ENCODE peak calls at places on chromosomes 7 and 10, in nine cellular contexts. One of them, this sample, is unnamed.
A peak's percentile ranks its signal among the peaks of the same experiment; 100 is the strongest.

GRCh38 chr10:35416628-35417625 is 80.6 kb downstream of the CCNY start:
- DNase-seq in thoracic aorta: no peak
- DNase-seq in neuronal stem cell: no peak
- DNase-seq in HL-60: no peak
- DNase-seq in neural progenitor cell: peak; percentile 36
- DNase-seq in effector memory CD4-positive, alpha-beta T cell: no peak
- DNase-seq in GM23338: peak; percentile 50
- DNase-seq in psoas muscle: no peak
- DNase-seq in stomach: no peak
- DNase-seq in this sample: no peak

GRCh38 chr10:26567349-26567721 is 129.2 kb downstream of the APBB1IP start:
- DNase-seq in thoracic aorta: no peak
- DNase-seq in HL-60: no peak
- DNase-seq in GM23338: no peak
- DNase-seq in effector memory CD4-positive, alpha-beta T cell: no peak
- DNase-seq in neural progenitor cell: no peak
- DNase-seq in stomach: no peak
- DNase-seq in psoas muscle: no peak
- DNase-seq in neuronal stem cell: no peak
- DNase-seq in this sample: no peak

GRCh38 chr10:33008499-33009243 is 50.6 kb upstream of the ITGB1 start:
- DNase-seq in effector memory CD4-positive, alpha-beta T cell: peak; percentile 21
- DNase-seq in GM23338: peak; percentile 90
- DNase-seq in psoas muscle: no peak
- DNase-seq in HL-60: peak; percentile 22
- DNase-seq in neural progenitor cell: peak; percentile 82
- DNase-seq in stomach: peak; percentile 65
- DNase-seq in neuronal stem cell: peak; percentile 64
- DNase-seq in thoracic aorta: no peak
- DNase-seq in this sample: no peak

GRCh38 chr10:33841678-33842077 is 507.2 kb upstream of the NRP1 start:
- DNase-seq in HL-60: no peak
- DNase-seq in stomach: no peak
- DNase-seq in neuronal stem cell: no peak
- DNase-seq in GM23338: no peak
- DNase-seq in neural progenitor cell: no peak
- DNase-seq in thoracic aorta: no peak
- DNase-seq in effector memory CD4-positive, alpha-beta T cell: no peak
- DNase-seq in psoas muscle: no peak
- DNase-seq in this sample: no peak

GRCh38 chr7:64908358-64908757 is 5.3 kb downstream of the ZNF273 start:
- DNase-seq in psoas muscle: no peak
- DNase-seq in thoracic aorta: no peak
- DNase-seq in stomach: no peak
- DNase-seq in GM23338: no peak
- DNase-seq in neuronal stem cell: no peak
- DNase-seq in HL-60: no peak
- DNase-seq in effector memory CD4-positive, alpha-beta T cell: no peak
- DNase-seq in neural progenitor cell: no peak
- DNase-seq in this sample: no peak

GRCh38 chr7:8211725-8212096 is 50.3 kb downstream of the ICA1 start:
- DNase-seq in neuronal stem cell: no peak
- DNase-seq in thoracic aorta: no peak
- DNase-seq in neural progenitor cell: no peak
- DNase-seq in GM23338: no peak
- DNase-seq in psoas muscle: no peak
- DNase-seq in HL-60: peak; percentile 3
- DNase-seq in effector memory CD4-positive, alpha-beta T cell: no peak
- DNase-seq in stomach: no peak
- DNase-seq in this sample: no peak

GRCh38 chr7:110894111-110894510 is 196.8 kb upstream of the LRRN3 start:
- DNase-seq in neural progenitor cell: no peak
- DNase-seq in HL-60: no peak
- DNase-seq in GM23338: no peak
- DNase-seq in effector memory CD4-positive, alpha-beta T cell: no peak
- DNase-seq in stomach: no peak
- DNase-seq in neuronal stem cell: no peak
- DNase-seq in psoas muscle: no peak
- DNase-seq in thoracic aorta: no peak
- DNase-seq in this sample: no peak

GRCh38 chr7:1457949-1458675 is 1.2 kb downstream of the MICALL2 start:
- DNase-seq in effector memory CD4-positive, alpha-beta T cell: no peak
- DNase-seq in neural progenitor cell: no peak
- DNase-seq in thoracic aorta: no peak
- DNase-seq in neuronal stem cell: no peak
- DNase-seq in psoas muscle: no peak
- DNase-seq in HL-60: no peak
- DNase-seq in GM23338: no peak
- DNase-seq in stomach: no peak
- DNase-seq in this sample: no peak

GRCh38 chr7:128135275-128136214 is 104.3 kb upstream of the LRRC4 start:
- DNase-seq in neuronal stem cell: peak; percentile 70
- DNase-seq in thoracic aorta: no peak
- DNase-seq in effector memory CD4-positive, alpha-beta T cell: peak; percentile 11
- DNase-seq in HL-60: no peak
- DNase-seq in psoas muscle: peak; percentile 44
- DNase-seq in neural progenitor cell: peak; percentile 87
- DNase-seq in stomach: peak; percentile 59
- DNase-seq in GM23338: peak; percentile 86
- DNase-seq in this sample: no peak

GRCh38 chr7:128131115-128131514 is 99.9 kb upstream of the LRRC4 start:
- DNase-seq in neuronal stem cell: no peak
- DNase-seq in neural progenitor cell: no peak
- DNase-seq in effector memory CD4-positive, alpha-beta T cell: no peak
- DNase-seq in psoas muscle: no peak
- DNase-seq in GM23338: no peak
- DNase-seq in stomach: no peak
- DNase-seq in thoracic aorta: no peak
- DNase-seq in HL-60: no peak
- DNase-seq in this sample: no peak

GRCh38 chr7:128129224-128129864 is 98.1 kb upstream of the LRRC4 start:
- DNase-seq in psoas muscle: no peak
- DNase-seq in neural progenitor cell: no peak
- DNase-seq in stomach: no peak
- DNase-seq in GM23338: no peak
- DNase-seq in HL-60: peak; percentile 71
- DNase-seq in effector memory CD4-positive, alpha-beta T cell: no peak
- DNase-seq in thoracic aorta: no peak
- DNase-seq in neuronal stem cell: no peak
- DNase-seq in this sample: no peak

GRCh38 chr7:128131701-128132100 is 100.5 kb upstream of the LRRC4 start:
- DNase-seq in stomach: no peak
- DNase-seq in psoas muscle: no peak
- DNase-seq in GM23338: no peak
- DNase-seq in thoracic aorta: no peak
- DNase-seq in neuronal stem cell: no peak
- DNase-seq in HL-60: no peak
- DNase-seq in effector memory CD4-positive, alpha-beta T cell: no peak
- DNase-seq in neural progenitor cell: no peak
- DNase-seq in this sample: no peak

GRCh38 chr7:128132426-128133069 is 101.3 kb upstream of the LRRC4 start:
- DNase-seq in neural progenitor cell: no peak
- DNase-seq in psoas muscle: no peak
- DNase-seq in thoracic aorta: no peak
- DNase-seq in GM23338: no peak
- DNase-seq in neuronal stem cell: no peak
- DNase-seq in effector memory CD4-positive, alpha-beta T cell: no peak
- DNase-seq in stomach: no peak
- DNase-seq in HL-60: no peak
- DNase-seq in this sample: no peak
- H3K27me3 ChIP-seq in neural progenitor cell: peaks cover 95% of the 10 kb centered on the region
- H3K27me3 ChIP-seq in psoas muscle: peaks cover 16% of the 10 kb centered on the region
- H3K27me3 ChIP-seq in thoracic aorta: peaks cover 11% of the 10 kb centered on the region
- H3K27me3 ChIP-seq in GM23338: peaks cover 51% of the 10 kb centered on the region
- H3K27me3 ChIP-seq in neuronal stem cell: peaks cover 57% of the 10 kb centered on the region
- H3K27me3 ChIP-seq in effector memory CD4-positive, alpha-beta T cell: peaks cover 17% of the 10 kb centered on the region
- H3K27me3 ChIP-seq in stomach: no peaks in the 10 kb centered on the region
- H3K27me3 ChIP-seq in HL-60: no peaks in the 10 kb centered on the region
- H3K27me3 ChIP-seq in this sample: no peaks in the 10 kb centered on the region

GRCh38 chr7:19117870-19118608 is 603 bp upstream of the TWIST1 start:
- DNase-seq in psoas muscle: peak; percentile 18
- DNase-seq in neuronal stem cell: no peak
- DNase-seq in neural progenitor cell: peak; percentile 57
- DNase-seq in HL-60: no peak
- DNase-seq in GM23338: peak; percentile 61
- DNase-seq in stomach: no peak
- DNase-seq in effector memory CD4-positive, alpha-beta T cell: no peak
- DNase-seq in thoracic aorta: no peak
- DNase-seq in this sample: peak; percentile 14

GRCh38 chr7:19118896-19119301 is 1.5 kb upstream of the TWIST1 start:
- DNase-seq in GM23338: peak; percentile 80
- DNase-seq in neuronal stem cell: no peak
- DNase-seq in effector memory CD4-positive, alpha-beta T cell: no peak
- DNase-seq in thoracic aorta: no peak
- DNase-seq in psoas muscle: no peak
- DNase-seq in neural progenitor cell: peak; percentile 74
- DNase-seq in HL-60: no peak
- DNase-seq in stomach: no peak
- DNase-seq in this sample: no peak

GRCh38 chr7:19119372-19119771 is 1.9 kb upstream of the TWIST1 start:
- DNase-seq in effector memory CD4-positive, alpha-beta T cell: no peak
- DNase-seq in thoracic aorta: no peak
- DNase-seq in HL-60: no peak
- DNase-seq in GM23338: no peak
- DNase-seq in stomach: no peak
- DNase-seq in psoas muscle: no peak
- DNase-seq in neuronal stem cell: no peak
- DNase-seq in neural progenitor cell: no peak
- DNase-seq in this sample: no peak

GRCh38 chr7:19122018-19122588 is 4.7 kb upstream of the TWIST1 start:
- DNase-seq in stomach: no peak
- DNase-seq in HL-60: no peak
- DNase-seq in GM23338: peak; percentile 75
- DNase-seq in psoas muscle: no peak
- DNase-seq in neuronal stem cell: no peak
- DNase-seq in effector memory CD4-positive, alpha-beta T cell: no peak
- DNase-seq in thoracic aorta: no peak
- DNase-seq in neural progenitor cell: peak; percentile 69
- DNase-seq in this sample: no peak

DNA sequence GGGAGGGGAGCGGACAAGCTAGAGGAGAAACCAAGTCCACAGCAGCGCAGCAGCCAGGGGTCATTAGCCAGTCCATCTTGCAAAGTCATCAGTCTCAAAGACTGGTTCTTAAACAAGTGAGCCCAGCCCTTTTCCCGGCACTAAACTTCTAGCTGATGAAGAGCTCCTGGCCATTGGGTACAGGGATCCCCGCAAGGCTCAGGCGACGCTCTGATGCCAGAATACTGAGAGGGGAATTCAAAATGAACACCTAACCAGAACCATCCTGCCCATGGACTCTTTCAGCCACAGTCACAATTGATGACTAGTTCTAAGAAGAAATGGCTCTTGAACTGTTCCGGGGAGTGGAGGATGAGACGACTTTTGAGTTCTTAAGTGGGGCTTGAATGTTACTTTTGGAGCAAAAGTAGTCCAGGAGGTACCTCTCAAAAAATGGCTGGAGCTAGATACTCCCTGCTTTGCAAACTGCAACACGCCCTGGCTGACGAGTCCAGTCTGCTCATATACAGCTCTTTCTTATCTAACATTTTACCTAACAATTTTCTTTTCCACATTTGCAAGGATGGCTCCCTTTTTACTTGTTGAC is 2.6 kb upstream of the TWIST1 start:
- DNase-seq in neural progenitor cell: peak; percentile 46
- DNase-seq in psoas muscle: no peak
- DNase-seq in stomach: no peak
- DNase-seq in effector memory CD4-positive, alpha-beta T cell: no peak
- DNase-seq in GM23338: peak; percentile 55
- DNase-seq in HL-60: no peak
- DNase-seq in thoracic aorta: no peak
- DNase-seq in neuronal stem cell: no peak
- DNase-seq in this sample: no peak
- H3K27me3 ChIP-seq in neural progenitor cell: peaks cover 100% of the 10 kb centered on the region
- H3K27me3 ChIP-seq in psoas muscle: peaks cover 22% of the 10 kb centered on the region
- H3K27me3 ChIP-seq in stomach: no peaks in the 10 kb centered on the region
- H3K27me3 ChIP-seq in effector memory CD4-positive, alpha-beta T cell: peaks cover 7% of the 10 kb centered on the region
- H3K27me3 ChIP-seq in GM23338: peaks cover 78% of the 10 kb centered on the region
- H3K27me3 ChIP-seq in HL-60: peaks cover 45% of the 10 kb centered on the region
- H3K27me3 ChIP-seq in thoracic aorta: no peaks in the 10 kb centered on the region
- H3K27me3 ChIP-seq in neuronal stem cell: peaks cover 58% of the 10 kb centered on the region
- H3K27me3 ChIP-seq in this sample: peaks cover 7% of the 10 kb centered on the region

GRCh38 chr7:156662269-156662668 is 21.7 kb downstream of the RNF32 start:
- DNase-seq in HL-60: no peak
- DNase-seq in stomach: no peak
- DNase-seq in GM23338: no peak
- DNase-seq in neural progenitor cell: no peak
- DNase-seq in thoracic aorta: no peak
- DNase-seq in psoas muscle: no peak
- DNase-seq in neuronal stem cell: no peak
- DNase-seq in effector memory CD4-positive, alpha-beta T cell: no peak
- DNase-seq in this sample: no peak

GRCh38 chr7:156665101-156665500 is 24.5 kb downstream of the RNF32 start:
- DNase-seq in HL-60: no peak
- DNase-seq in thoracic aorta: no peak
- DNase-seq in neuronal stem cell: peak; percentile 42
- DNase-seq in effector memory CD4-positive, alpha-beta T cell: no peak
- DNase-seq in GM23338: peak; percentile 82
- DNase-seq in stomach: no peak
- DNase-seq in neural progenitor cell: peak; percentile 67
- DNase-seq in psoas muscle: no peak
- DNase-seq in this sample: no peak

GRCh38 chr7:156659203-156659602 is 18.6 kb downstream of the RNF32 start:
- DNase-seq in neural progenitor cell: no peak
- DNase-seq in effector memory CD4-positive, alpha-beta T cell: no peak
- DNase-seq in stomach: no peak
- DNase-seq in psoas muscle: no peak
- DNase-seq in HL-60: no peak
- DNase-seq in neuronal stem cell: no peak
- DNase-seq in thoracic aorta: no peak
- DNase-seq in GM23338: no peak
- DNase-seq in this sample: no peak

GRCh38 chr7:156659961-156660360 is 19.4 kb downstream of the RNF32 start:
- DNase-seq in psoas muscle: no peak
- DNase-seq in GM23338: no peak
- DNase-seq in stomach: no peak
- DNase-seq in thoracic aorta: no peak
- DNase-seq in HL-60: no peak
- DNase-seq in effector memory CD4-positive, alpha-beta T cell: no peak
- DNase-seq in neuronal stem cell: no peak
- DNase-seq in neural progenitor cell: no peak
- DNase-seq in this sample: no peak

GRCh38 chr7:156661637-156662036 is 21.1 kb downstream of the RNF32 start:
- DNase-seq in neuronal stem cell: no peak
- DNase-seq in psoas muscle: no peak
- DNase-seq in neural progenitor cell: no peak
- DNase-seq in stomach: no peak
- DNase-seq in GM23338: no peak
- DNase-seq in HL-60: no peak
- DNase-seq in effector memory CD4-positive, alpha-beta T cell: no peak
- DNase-seq in thoracic aorta: no peak
- DNase-seq in this sample: no peak
- H3K27me3 ChIP-seq in neuronal stem cell: no peaks in the 10 kb centered on the region
- H3K27me3 ChIP-seq in psoas muscle: no peaks in the 10 kb centered on the region
- H3K27me3 ChIP-seq in neural progenitor cell: no peaks in the 10 kb centered on the region
- H3K27me3 ChIP-seq in stomach: no peaks in the 10 kb centered on the region
- H3K27me3 ChIP-seq in GM23338: no peaks in the 10 kb centered on the region
- H3K27me3 ChIP-seq in HL-60: no peaks in the 10 kb centered on the region
- H3K27me3 ChIP-seq in effector memory CD4-positive, alpha-beta T cell: no peaks in the 10 kb centered on the region
- H3K27me3 ChIP-seq in thoracic aorta: no peaks in the 10 kb centered on the region
- H3K27me3 ChIP-seq in this sample: no peaks in the 10 kb centered on the region

DNA sequence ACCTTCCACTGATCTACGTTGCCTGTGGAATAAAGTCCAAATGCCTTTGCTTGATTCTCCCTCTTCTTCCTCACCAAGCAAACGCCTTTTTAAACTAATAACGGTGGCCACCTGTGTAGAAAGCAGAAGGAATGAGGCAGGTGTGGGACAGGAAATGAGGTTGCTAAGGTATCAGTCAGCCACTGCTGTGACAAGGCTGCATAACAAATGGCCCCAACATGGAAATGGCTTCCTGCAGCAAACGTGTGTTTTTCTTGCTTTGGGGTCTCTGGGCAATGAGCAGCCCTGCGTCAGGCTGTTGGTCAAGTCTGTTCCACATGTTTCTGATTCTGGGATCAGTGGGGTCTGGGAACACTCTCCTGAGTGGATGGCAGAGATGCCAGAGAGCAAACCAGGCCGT is 56.0 kb upstream of the EN2 start:
- DNase-seq in stomach: no peak
- DNase-seq in neuronal stem cell: no peak
- DNase-seq in psoas muscle: no peak
- DNase-seq in thoracic aorta: no peak
- DNase-seq in HL-60: no peak
- DNase-seq in GM23338: no peak
- DNase-seq in neural progenitor cell: no peak
- DNase-seq in effector memory CD4-positive, alpha-beta T cell: no peak
- DNase-seq in this sample: no peak
- H3K27me3 ChIP-seq in stomach: peaks cover 10% of the 10 kb centered on the region
- H3K27me3 ChIP-seq in neuronal stem cell: peaks cover 72% of the 10 kb centered on the region
- H3K27me3 ChIP-seq in psoas muscle: peaks cover 31% of the 10 kb centered on the region
- H3K27me3 ChIP-seq in thoracic aorta: no peaks in the 10 kb centered on the region
- H3K27me3 ChIP-seq in HL-60: peaks cover 20% of the 10 kb centered on the region
- H3K27me3 ChIP-seq in GM23338: no peaks in the 10 kb centered on the region
- H3K27me3 ChIP-seq in neural progenitor cell: peaks cover 73% of the 10 kb centered on the region
- H3K27me3 ChIP-seq in effector memory CD4-positive, alpha-beta T cell: peaks cover 4% of the 10 kb centered on the region
- H3K27me3 ChIP-seq in this sample: no peaks in the 10 kb centered on the region

This sample was measured in right lobe of liver.